ENCODE peak calls at places on chromosomes 1 and 21, in five cellular contexts. One of them, this sample, is unnamed.

GRCh38 chr1:80639777-80640533 is 1160.8 kb upstream of the ADGRL2 start:
- DNase-seq in activated CD4-positive, alpha-beta T cell treated with anti-CD3 and anti-CD28 coated beads for 36 hours: no peak
- DNase-seq in GM12878: peak
- DNase-seq in ELR: no peak
- DNase-seq in anterior cingulate cortex: no peak
- DNase-seq in this sample: no peak

GRCh38 chr1:54851928-54852524 is 35.0 kb downstream of the DHCR24 start:
- DNase-seq in activated CD4-positive, alpha-beta T cell treated with anti-CD3 and anti-CD28 coated beads for 36 hours: no peak
- DNase-seq in GM12878: no peak
- DNase-seq in ELR: no peak
- DNase-seq in anterior cingulate cortex: no peak
- DNase-seq in this sample: no peak

GRCh38 chr1:168875819-168876218 is 146.8 kb upstream of the DPT start:
- DNase-seq in activated CD4-positive, alpha-beta T cell treated with anti-CD3 and anti-CD28 coated beads for 36 hours: no peak
- DNase-seq in GM12878: no peak
- DNase-seq in ELR: no peak
- DNase-seq in anterior cingulate cortex: no peak
- DNase-seq in this sample: no peak

GRCh38 chr1:170239445-170239844 is 93.7 kb downstream of the NTMT2 start:
- DNase-seq in activated CD4-positive, alpha-beta T cell treated with anti-CD3 and anti-CD28 coated beads for 36 hours: no peak
- DNase-seq in GM12878: no peak
- DNase-seq in ELR: peak
- DNase-seq in anterior cingulate cortex: no peak
- DNase-seq in this sample: peak

GRCh38 chr21:45381865-45382697 is 22.9 kb upstream of the COL18A1 start:
- DNase-seq in activated CD4-positive, alpha-beta T cell treated with anti-CD3 and anti-CD28 coated beads for 36 hours: no peak
- DNase-seq in GM12878: no peak
- DNase-seq in ELR: no peak
- DNase-seq in anterior cingulate cortex: no peak
- DNase-seq in this sample: no peak

GRCh38 chr21:43363506-43364260 is 63.2 kb downstream of the SIK1 start:
- DNase-seq in activated CD4-positive, alpha-beta T cell treated with anti-CD3 and anti-CD28 coated beads for 36 hours: no peak
- DNase-seq in GM12878: no peak
- DNase-seq in ELR: no peak
- DNase-seq in anterior cingulate cortex: no peak
- DNase-seq in this sample: no peak

GRCh38 chr21:34313116-34313515 is 50.7 kb upstream of the KCNE2 start:
- DNase-seq in activated CD4-positive, alpha-beta T cell treated with anti-CD3 and anti-CD28 coated beads for 36 hours: no peak
- DNase-seq in GM12878: no peak
- DNase-seq in ELR: peak
- DNase-seq in anterior cingulate cortex: no peak
- DNase-seq in this sample: peak

GRCh38 chr1:99702221-99702620 is 56.3 kb downstream of the PALMD start:
- DNase-seq in activated CD4-positive, alpha-beta T cell treated with anti-CD3 and anti-CD28 coated beads for 36 hours: no peak
- DNase-seq in GM12878: no peak
- DNase-seq in ELR: no peak
- DNase-seq in anterior cingulate cortex: no peak
- DNase-seq in this sample: no peak

GRCh38 chr1:41640756-41641482 is 156.4 kb upstream of the EDN2 start:
- DNase-seq in activated CD4-positive, alpha-beta T cell treated with anti-CD3 and anti-CD28 coated beads for 36 hours: no peak
- DNase-seq in GM12878: no peak
- DNase-seq in ELR: no peak
- DNase-seq in anterior cingulate cortex: no peak
- DNase-seq in this sample: no peak

GRCh38 chr1:109643385-109644230 is 12.3 kb upstream of the GSTM4 start:
- DNase-seq in activated CD4-positive, alpha-beta T cell treated with anti-CD3 and anti-CD28 coated beads for 36 hours: peak
- DNase-seq in GM12878: no peak
- DNase-seq in ELR: peak
- DNase-seq in anterior cingulate cortex: peak
- DNase-seq in this sample: peak

GRCh38 chr1:109733235-109733634 is 7.6 kb downstream of the GSTM3 start:
- DNase-seq in activated CD4-positive, alpha-beta T cell treated with anti-CD3 and anti-CD28 coated beads for 36 hours: no peak
- DNase-seq in GM12878: no peak
- DNase-seq in ELR: no peak
- DNase-seq in anterior cingulate cortex: no peak
- DNase-seq in this sample: no peak

GRCh38 chr1:84998642-84999280 is 1.8 kb upstream of the MCOLN2 start:
- DNase-seq in activated CD4-positive, alpha-beta T cell treated with anti-CD3 and anti-CD28 coated beads for 36 hours: peak
- DNase-seq in GM12878: no peak
- DNase-seq in ELR: peak
- DNase-seq in anterior cingulate cortex: no peak
- DNase-seq in this sample: no peak

GRCh38 chr1:58460469-58460868 is 86.1 kb downstream of the OMA1 start:
- DNase-seq in activated CD4-positive, alpha-beta T cell treated with anti-CD3 and anti-CD28 coated beads for 36 hours: peak
- DNase-seq in GM12878: no peak
- DNase-seq in ELR: peak
- DNase-seq in anterior cingulate cortex: no peak
- DNase-seq in this sample: no peak

GRCh38 chr1:23116216-23116836 is 52.3 kb downstream of the LUZP1 start:
- DNase-seq in activated CD4-positive, alpha-beta T cell treated with anti-CD3 and anti-CD28 coated beads for 36 hours: no peak
- DNase-seq in GM12878: no peak
- DNase-seq in ELR: no peak
- DNase-seq in anterior cingulate cortex: no peak
- DNase-seq in this sample: no peak

GRCh38 chr21:44658913-44659595 is 1.3 kb downstream of the KRTAP12-3 start:
- DNase-seq in activated CD4-positive, alpha-beta T cell treated with anti-CD3 and anti-CD28 coated beads for 36 hours: no peak
- DNase-seq in GM12878: no peak
- DNase-seq in ELR: no peak
- DNase-seq in anterior cingulate cortex: no peak
- DNase-seq in this sample: no peak

GRCh38 chr1:162753998-162754585 is 36.4 kb upstream of the HSD17B7 start:
- DNase-seq in activated CD4-positive, alpha-beta T cell treated with anti-CD3 and anti-CD28 coated beads for 36 hours: no peak
- DNase-seq in GM12878: no peak
- DNase-seq in ELR: peak
- DNase-seq in anterior cingulate cortex: no peak
- DNase-seq in this sample: peak

GRCh38 chr1:155983191-155984023 is 5.1 kb upstream of the ARHGEF2 start:
- DNase-seq in activated CD4-positive, alpha-beta T cell treated with anti-CD3 and anti-CD28 coated beads for 36 hours: no peak
- DNase-seq in GM12878: no peak
- DNase-seq in ELR: peak
- DNase-seq in anterior cingulate cortex: no peak
- DNase-seq in this sample: peak

GRCh38 chr1:114756949-114757454 is 782 bp downstream of the CSDE1 start:
- DNase-seq in activated CD4-positive, alpha-beta T cell treated with anti-CD3 and anti-CD28 coated beads for 36 hours: peak
- DNase-seq in GM12878: no peak
- DNase-seq in ELR: peak
- DNase-seq in anterior cingulate cortex: peak
- DNase-seq in this sample: peak

GRCh38 chr21:46213620-46214286 is 14.8 kb downstream of the LSS start:
- DNase-seq in activated CD4-positive, alpha-beta T cell treated with anti-CD3 and anti-CD28 coated beads for 36 hours: no peak
- DNase-seq in GM12878: no peak
- DNase-seq in ELR: no peak
- DNase-seq in anterior cingulate cortex: no peak
- DNase-seq in this sample: no peak

GRCh38 chr1:20634594-20635084 is 1.4 kb downstream of the PINK1 start:
- DNase-seq in activated CD4-positive, alpha-beta T cell treated with anti-CD3 and anti-CD28 coated beads for 36 hours: peak
- DNase-seq in GM12878: no peak
- DNase-seq in ELR: peak
- DNase-seq in anterior cingulate cortex: no peak
- DNase-seq in this sample: peak

GRCh38 chr1:38297246-38297645 is 250.7 kb upstream of the POU3F1 start:
- DNase-seq in activated CD4-positive, alpha-beta T cell treated with anti-CD3 and anti-CD28 coated beads for 36 hours: no peak
- DNase-seq in GM12878: no peak
- DNase-seq in ELR: no peak
- DNase-seq in anterior cingulate cortex: no peak
- DNase-seq in this sample: no peak

GRCh38 chr1:94081566-94082344 is 39.2 kb downstream of the ABCA4 start:
- DNase-seq in activated CD4-positive, alpha-beta T cell treated with anti-CD3 and anti-CD28 coated beads for 36 hours: no peak
- DNase-seq in GM12878: no peak
- DNase-seq in ELR: peak
- DNase-seq in anterior cingulate cortex: no peak
- DNase-seq in this sample: peak

GRCh38 chr1:29043270-29043971 is 80.3 kb downstream of the TMEM200B start:
- DNase-seq in activated CD4-positive, alpha-beta T cell treated with anti-CD3 and anti-CD28 coated beads for 36 hours: no peak
- DNase-seq in GM12878: no peak
- DNase-seq in ELR: no peak
- DNase-seq in anterior cingulate cortex: no peak
- DNase-seq in this sample: no peak

GRCh38 chr1:66758247-66758755 is 6.0 kb downstream of the DYNLT5 start:
- DNase-seq in activated CD4-positive, alpha-beta T cell treated with anti-CD3 and anti-CD28 coated beads for 36 hours: no peak
- DNase-seq in GM12878: peak
- DNase-seq in ELR: no peak
- DNase-seq in anterior cingulate cortex: no peak
- DNase-seq in this sample: peak

GRCh38 chr1:164563821-164564251 is 4.9 kb downstream of the PBX1 start:
- DNase-seq in activated CD4-positive, alpha-beta T cell treated with anti-CD3 and anti-CD28 coated beads for 36 hours: no peak
- DNase-seq in GM12878: no peak
- DNase-seq in ELR: no peak
- DNase-seq in anterior cingulate cortex: no peak
- DNase-seq in this sample: peak

GRCh38 chr21:28962465-28962864 is 30.2 kb downstream of the LTN1 start:
- DNase-seq in activated CD4-positive, alpha-beta T cell treated with anti-CD3 and anti-CD28 coated beads for 36 hours: no peak
- DNase-seq in GM12878: no peak
- DNase-seq in ELR: no peak
- DNase-seq in anterior cingulate cortex: no peak
- DNase-seq in this sample: no peak

GRCh38 chr1:206945779-206946178 is 487 bp downstream of the PIGR start:
- DNase-seq in activated CD4-positive, alpha-beta T cell treated with anti-CD3 and anti-CD28 coated beads for 36 hours: no peak
- DNase-seq in GM12878: no peak
- DNase-seq in ELR: no peak
- DNase-seq in anterior cingulate cortex: no peak
- DNase-seq in this sample: no peak

GRCh38 chr1:153793261-153793972 is 18.2 kb downstream of the SLC27A3 start:
- DNase-seq in activated CD4-positive, alpha-beta T cell treated with anti-CD3 and anti-CD28 coated beads for 36 hours: no peak
- DNase-seq in GM12878: no peak
- DNase-seq in ELR: no peak
- DNase-seq in anterior cingulate cortex: no peak
- DNase-seq in this sample: no peak

GRCh38 chr1:27071049-27071416 is 58.4 kb upstream of the TENT5B start:
- DNase-seq in activated CD4-positive, alpha-beta T cell treated with anti-CD3 and anti-CD28 coated beads for 36 hours: no peak
- DNase-seq in GM12878: no peak
- DNase-seq in ELR: no peak
- DNase-seq in anterior cingulate cortex: peak
- DNase-seq in this sample: peak

GRCh38 chr1:232904566-232904965 is 45.8 kb upstream of the NTPCR start:
- DNase-seq in activated CD4-positive, alpha-beta T cell treated with anti-CD3 and anti-CD28 coated beads for 36 hours: peak
- DNase-seq in GM12878: no peak
- DNase-seq in ELR: peak
- DNase-seq in anterior cingulate cortex: no peak
- DNase-seq in this sample: no peak

GRCh38 chr1:51520700-51521248 is 1.7 kb upstream of the EPS15 start:
- DNase-seq in activated CD4-positive, alpha-beta T cell treated with anti-CD3 and anti-CD28 coated beads for 36 hours: no peak
- DNase-seq in GM12878: no peak
- DNase-seq in ELR: no peak
- DNase-seq in anterior cingulate cortex: no peak
- DNase-seq in this sample: no peak

GRCh38 chr1:42175314-42176054 is 10.9 kb upstream of the GUCA2A start:
- DNase-seq in activated CD4-positive, alpha-beta T cell treated with anti-CD3 and anti-CD28 coated beads for 36 hours: no peak
- DNase-seq in GM12878: no peak
- DNase-seq in ELR: no peak
- DNase-seq in anterior cingulate cortex: no peak
- DNase-seq in this sample: no peak

GRCh38 chr1:33170351-33171274 is 11.2 kb downstream of the TRIM62 start:
- DNase-seq in activated CD4-positive, alpha-beta T cell treated with anti-CD3 and anti-CD28 coated beads for 36 hours: no peak
- DNase-seq in GM12878: no peak
- DNase-seq in ELR: peak
- DNase-seq in anterior cingulate cortex: peak
- DNase-seq in this sample: no peak

GRCh38 chr1:79193211-79194079 is 186.9 kb upstream of the ADGRL4 start:
- DNase-seq in activated CD4-positive, alpha-beta T cell treated with anti-CD3 and anti-CD28 coated beads for 36 hours: peak
- DNase-seq in GM12878: peak
- DNase-seq in ELR: peak
- DNase-seq in anterior cingulate cortex: no peak
- DNase-seq in this sample: peak

This sample was measured in HCEC 1CT.